ENCODE peak calls at places on chromosome 13, in ten cellular contexts. V is GM04503; L is HFF-Myc; E is NCI-H1105 treated with DMSO at 0.1 percent for 48 hours; H is stimulated activated CD4-positive, alpha-beta T cell treated with anti-CD3 and anti-CD28 coated beads, Interleukin-1b, Interleukin-23, amount 100 ng/mL, for 24 hours; Z is CD4-positive, alpha-beta T cell; C is stimulated activated CD8-positive, alpha-beta memory T cell treated with anti-CD3 and anti-CD28 coated beads, Interleukin-4, amount 100 ng/mL, for 24 hours; A is thoracic aorta; N is ureter; Q is GM13976. M is an unnamed sample.

GRCh38 chr13:60043262-60043661 is 120.5 kb downstream of the DIAPH3 start:
- DNase-seq in N (no peak), A (no peak), Z (no peak), E (no peak), Q (no peak), C (no peak), V (peak; percentile 31), L (no peak), H (no peak), M (no peak)

GRCh38 chr13:30109471-30110135 is 197.7 kb downstream of the KATNAL1 start:
- DNase-seq in H (no peak), V (no peak), Q (no peak), Z (no peak), C (no peak), E (no peak), N (no peak), A (no peak), L (no peak), M (no peak)

GRCh38 chr13:113814435-113814821 is 49.4 kb downstream of the GAS6 start:
- DNase-seq in E (no peak), V (no peak), Q (no peak), N (no peak), L (no peak), C (no peak), H (no peak), Z (no peak), A (no peak), M (no peak)

GRCh38 chr13:91305652-91306051 is 41.8 kb upstream of the MIR17HG start:
- DNase-seq in V (no peak), H (no peak), A (no peak), Z (no peak), Q (no peak), E (no peak), L (no peak), C (no peak), N (no peak), M (no peak)

GRCh38 chr13:97212540-97213146 is 9.5 kb upstream of the MBNL2 start:
- DNase-seq in E (no peak), Q (no peak), N (no peak), Z (no peak), A (no peak), L (no peak), C (no peak), V (no peak), H (no peak), M (no peak)

GRCh38 chr13:95087746-95088305 is 213.4 kb downstream of the ABCC4 start:
- DNase-seq in C (no peak), H (no peak), V (no peak), L (no peak), N (no peak), Z (no peak), E (no peak), Q (no peak), A (no peak), M (no peak)

GRCh38 chr13:111336666-111337065 is 16.2 kb downstream of the TEX29 start:
- DNase-seq in V (no peak), L (no peak), C (no peak), A (no peak), E (no peak), Z (no peak), H (no peak), Q (no peak), N (no peak), M (no peak)

GRCh38 chr13:19860884-19861655 is 2.4 kb downstream of the ZMYM5 start:
- DNase-seq in Q (no peak), H (no peak), N (no peak), V (peak; percentile 44), C (no peak), L (no peak), E (no peak), Z (no peak), A (no peak), M (no peak)

GRCh38 chr13:100987993-100988392 is 313.4 kb upstream of the TMTC4 start:
- DNase-seq in C (no peak), L (no peak), Q (no peak), E (no peak), V (no peak), A (no peak), Z (no peak), H (no peak), N (no peak), M (no peak)

GRCh38 chr13:55439450-55439849 is 1701.3 kb upstream of the PRR20A start:
- DNase-seq in Q (no peak), N (no peak), Z (no peak), A (no peak), E (no peak), H (no peak), L (no peak), V (no peak), C (no peak), M (no peak)

GRCh38 chr13:39322836-39323585 is 280.0 kb downstream of the LHFPL6 start:
- DNase-seq in L (no peak), Q (no peak), C (no peak), A (no peak), V (no peak), H (no peak), Z (no peak), E (no peak), N (no peak), M (no peak)

GRCh38 chr13:97239943-97240788 is 18.0 kb downstream of the MBNL2 start:
- DNase-seq in N (no peak), L (no peak), Q (no peak), Z (no peak), E (no peak), H (no peak), V (no peak), C (no peak), A (no peak), M (no peak)

GRCh38 chr13:27556109-27556508 is 64.2 kb downstream of the LNX2 start:
- DNase-seq in N (no peak), Z (no peak), A (no peak), C (no peak), L (no peak), Q (no peak), E (no peak), V (no peak), H (no peak), M (no peak)

GRCh38 chr13:99978781-99979452 is 2.7 kb upstream of the ZIC2 start:
- DNase-seq in V (no peak), H (no peak), Z (no peak), Q (no peak), N (no peak), C (no peak), A (no peak), L (no peak), E (no peak), M (no peak)

GRCh38 chr13:101706651-101707050 is 254.2 kb downstream of the ITGBL1 start:
- DNase-seq in V (peak; percentile 94), H (no peak), L (peak; percentile 79), E (no peak), C (no peak), Q (no peak), Z (no peak), A (no peak), N (peak; percentile 42), M (no peak)

GRCh38 chr13:77177646-77178045 is 149.2 kb downstream of the MYCBP2 start:
- DNase-seq in N (no peak), V (no peak), C (no peak), Z (no peak), A (no peak), E (no peak), H (no peak), L (no peak), Q (no peak), M (no peak)

GRCh38 chr13:48222358-48223015 is 10.5 kb upstream of the ITM2B start:
- DNase-seq in A (no peak), L (no peak), C (no peak), Q (no peak), H (no peak), N (no peak), E (no peak), V (no peak), Z (no peak), M (no peak)

GRCh38 chr13:75445717-75446529 is 36.0 kb downstream of the TBC1D4 start:
- DNase-seq in V (no peak), Z (no peak), C (no peak), L (no peak), H (no peak), Q (no peak), N (no peak), E (no peak), A (no peak), M (no peak)

GRCh38 chr13:49977992-49978391 is 18.9 kb upstream of the TRIM13 start:
- DNase-seq in A (no peak), Z (no peak), E (no peak), C (no peak), N (no peak), H (no peak), V (no peak), Q (no peak), L (no peak), M (no peak)

GRCh38 chr13:97471721-97472120 is 37.8 kb downstream of the RAP2A start:
- DNase-seq in N (no peak), A (no peak), Z (no peak), L (no peak), E (no peak), V (no peak), Q (no peak), C (no peak), H (no peak), M (no peak)

GRCh38 chr13:26480246-26480855 is 77.1 kb upstream of the WASF3 start:
- DNase-seq in V (no peak), Z (no peak), A (no peak), N (no peak), L (no peak), Q (no peak), E (no peak), H (no peak), C (no peak), M (no peak)

GRCh38 chr13:23254506-23254905 is 73.7 kb downstream of the SGCG start:
- DNase-seq in Q (no peak), V (no peak), H (no peak), N (no peak), L (no peak), C (no peak), A (no peak), Z (no peak), E (no peak), M (no peak)

GRCh38 chr13:112720814-112721197 is 31.0 kb downstream of the ATP11A start:
- DNase-seq in E (no peak), A (no peak), L (no peak), N (no peak), H (no peak), Z (no peak), V (no peak), C (no peak), Q (no peak), M (no peak)

GRCh38 chr13:95516492-95516891 is 36.0 kb upstream of the CLDN10 start:
- DNase-seq in C (no peak), Z (no peak), H (no peak), L (no peak), V (no peak), Q (no peak), E (no peak), A (no peak), N (no peak), M (no peak)

GRCh38 chr13:57629391-57629804 is 2.1 kb upstream of the PCDH17 start:
- DNase-seq in L (no peak), N (no peak), Q (no peak), A (no peak), V (no peak), H (no peak), Z (no peak), E (no peak), C (no peak), M (no peak)

GRCh38 chr13:32846020-32846451 is 170.2 kb upstream of the KL start:
- DNase-seq in N (no peak), E (no peak), A (no peak), V (no peak), Z (no peak), L (no peak), Q (no peak), C (no peak), H (no peak), M (no peak)

M was measured in CD8-positive, alpha-beta T cell.